ENCODE peak calls at places on chromosomes 2 and 18, in four cellular contexts. U is K562, W is GM12878, X is HepG2. G is an unnamed sample.

GRCh38 chr2:41723531-41723930 is 324.3 kb upstream of the PKDCC start:
- DNase-seq in U (no peak), W (no peak), X (no peak), G (no peak)

GRCh38 chr18:29181151-29181901 is 1004.4 kb upstream of the CDH2 start:
- DNase-seq in U (no peak), X (no peak), W (no peak), G (no peak)

GRCh38 chr2:128321421-128321775 is 2.7 kb upstream of the HS6ST1 start:
- DNase-seq in X (no peak), U (no peak), W (no peak), G (peak)

GRCh38 chr18:48580782-48581181 is 42.0 kb downstream of the CTIF start:
- DNase-seq in X (no peak), W (no peak), U (no peak), G (peak)

GRCh38 chr18:28159055-28159454 is 17.9 kb downstream of the CDH2 start:
- DNase-seq in U (no peak), X (no peak), W (no peak), G (no peak)

GRCh38 chr2:54724560-54725342 is 1.3 kb downstream of the EML6 start:
- DNase-seq in X (no peak), U (no peak), W (no peak), G (peak)

GRCh38 chr2:30250421-30250820 is 19.1 kb downstream of the LBH start:
- DNase-seq in X (no peak), U (no peak), W (no peak), G (no peak)

GRCh38 chr2:75844651-75845050 is 133.9 kb upstream of the GCFC2 start:
- DNase-seq in U (no peak), W (peak), X (no peak), G (no peak)

GRCh38 chr18:34492652-34493051 is 217.4 kb upstream of the DTNA start:
- DNase-seq in X (peak), U (no peak), W (no peak), G (no peak)

GRCh38 chr2:178452870-178453269 is 1.7 kb downstream of the PJVK start:
- DNase-seq in U (no peak), X (no peak), W (no peak), G (no peak)

GRCh38 chr2:152407204-152407721 is 72.3 kb downstream of the FMNL2 start:
- DNase-seq in U (peak), X (no peak), W (peak), G (peak)

GRCh38 chr18:11860594-11861450 is 9.6 kb downstream of the CHMP1B start:
- DNase-seq in X (peak), U (no peak), W (no peak), G (no peak)

GRCh38 chr2:63814114-63814513 is 27.6 kb upstream of the UGP2 start:
- DNase-seq in W (no peak), U (no peak), X (no peak), G (no peak)

GRCh38 chr2:88540346-88540745 is 86.9 kb downstream of the EIF2AK3 start:
- DNase-seq in W (no peak), U (no peak), X (no peak), G (no peak)

GRCh38 chr2:45889053-45889452 is 237.6 kb downstream of the PRKCE start:
- DNase-seq in U (peak), W (peak), X (no peak), G (peak)
- TF ChIP-seq MAX in U (no peak), W (peak), X (peak), G (no peak)

DNA sequence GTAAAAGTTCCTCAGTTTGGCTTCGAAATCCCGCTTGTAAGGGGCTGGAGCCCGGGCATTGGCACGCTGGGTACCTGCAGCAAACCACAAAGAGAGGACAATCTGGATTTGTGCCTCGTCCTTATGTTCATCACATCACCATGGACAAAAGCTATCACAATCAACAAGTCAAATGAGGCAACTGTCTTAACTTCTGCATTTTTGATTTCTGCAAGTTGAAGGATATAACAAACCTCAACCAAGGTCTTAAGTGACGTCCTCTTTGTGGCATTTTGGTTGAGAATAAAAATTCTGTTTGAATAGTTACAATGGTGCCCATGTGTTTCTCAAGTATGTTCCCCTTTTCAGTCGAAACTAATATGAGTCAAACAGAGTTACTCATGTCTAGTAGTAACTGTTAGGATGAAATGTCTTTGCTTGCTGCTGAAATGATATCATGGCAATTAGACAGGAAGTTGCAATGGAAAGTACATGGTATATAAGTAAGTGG is 70.8 kb upstream of the STK17B start:
- DNase-seq in W (peak), U (no peak), X (no peak), G (no peak)
- TF ChIP-seq ETV6 in W (peak), U (no peak), X (no peak), G (no peak)

DNA sequence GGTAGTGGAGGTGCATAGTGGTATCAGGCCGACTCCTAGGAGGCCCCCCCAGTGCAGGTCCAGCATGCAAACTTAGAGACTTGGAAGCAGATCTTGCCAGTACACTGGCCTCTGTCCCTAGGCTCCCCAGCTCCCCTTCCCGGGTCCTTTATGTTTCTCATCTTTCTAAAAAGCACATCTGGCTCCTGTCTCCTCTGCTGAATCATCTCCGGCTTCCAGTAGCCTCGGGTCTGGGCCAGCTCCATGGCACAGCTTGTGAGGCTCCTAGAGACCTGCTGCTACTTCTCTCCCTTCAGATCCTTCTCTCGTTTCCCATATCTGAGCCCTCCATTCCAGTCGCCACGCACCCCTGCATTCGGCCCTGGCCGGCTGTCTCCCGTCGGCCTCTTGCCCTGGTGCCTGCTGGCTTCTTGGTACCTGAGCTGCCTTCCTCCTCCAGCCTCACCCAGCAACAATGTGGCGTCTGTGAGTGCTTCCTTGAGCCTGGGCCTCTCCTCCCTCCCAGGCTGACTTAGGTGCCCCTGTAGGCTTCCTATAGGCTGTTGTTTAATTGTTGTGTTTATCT is 6.6 kb downstream of the TRAF3IP1 start:
- DNase-seq in U (no peak), W (no peak), X (no peak), G (no peak)
- TF ChIP-seq MAX in U (no peak), W (no peak), X (no peak), G (no peak)

GRCh38 chr2:46422717-46423394 is 56.5 kb upstream of the TMEM247 start:
- DNase-seq in U (no peak), W (no peak), X (no peak), G (no peak)

GRCh38 chr2:46421361-46421760 is 58.0 kb upstream of the TMEM247 start:
- DNase-seq in U (no peak), W (no peak), X (no peak), G (no peak)

GRCh38 chr2:46420945-46421344 is 58.4 kb upstream of the TMEM247 start:
- DNase-seq in X (no peak), U (no peak), W (no peak), G (no peak)

GRCh38 chr2:46428911-46429436 is 50.4 kb upstream of the TMEM247 start:
- DNase-seq in X (no peak), W (no peak), U (peak), G (no peak)

GRCh38 chr2:46424937-46425336 is 54.4 kb upstream of the TMEM247 start:
- DNase-seq in X (no peak), W (no peak), U (no peak), G (no peak)
- TF ChIP-seq ETV6 in X (no peak), W (no peak), U (no peak), G (no peak)

GRCh38 chr2:163210430-163210918 is 371.9 kb upstream of the KCNH7 start:
- DNase-seq in W (no peak), U (no peak), X (no peak), G (no peak)
- TF ChIP-seq MAX in W (no peak), U (no peak), X (no peak), G (no peak)

DNA sequence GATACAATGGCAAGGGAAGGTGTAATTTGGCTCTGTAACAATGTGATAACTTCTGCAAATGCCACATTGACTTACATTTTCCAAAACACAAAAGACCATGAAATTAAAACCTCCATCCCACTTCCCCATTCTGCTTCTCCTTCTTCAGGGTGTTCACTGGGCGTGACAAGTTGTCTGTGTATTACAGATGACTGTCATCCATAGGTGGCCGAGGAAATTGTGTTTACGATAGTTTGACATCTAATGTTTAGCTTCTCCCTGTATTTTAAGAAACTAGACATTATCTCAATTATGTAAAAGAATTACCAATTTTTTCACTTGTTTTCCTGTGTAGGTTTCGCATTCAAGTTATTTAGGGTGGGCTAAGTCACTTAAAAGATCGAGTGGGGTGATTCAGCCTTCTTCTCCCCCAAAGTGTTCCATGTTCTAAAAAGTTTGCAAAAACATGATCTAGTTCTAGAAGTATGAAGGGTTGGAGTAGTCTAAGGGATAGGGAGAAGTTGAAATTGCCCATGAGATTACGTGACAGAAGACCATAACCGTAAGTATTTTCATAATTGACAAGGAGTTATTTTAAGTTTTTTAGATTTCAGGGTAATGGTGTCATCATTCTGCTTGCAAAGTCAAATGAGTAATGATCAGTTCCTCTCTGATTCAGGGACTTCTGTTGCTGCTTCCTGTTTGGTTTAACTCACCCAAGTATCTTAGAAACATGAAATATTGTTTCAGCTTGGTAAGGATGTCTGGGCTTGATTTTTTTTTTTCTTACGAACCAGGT is 25.2 kb upstream of the CYTIP start:
- DNase-seq in U (no peak), X (no peak), W (peak), G (no peak)
- TF ChIP-seq ETV6 in U (no peak), X (no peak), W (peak), G (no peak)

DNA sequence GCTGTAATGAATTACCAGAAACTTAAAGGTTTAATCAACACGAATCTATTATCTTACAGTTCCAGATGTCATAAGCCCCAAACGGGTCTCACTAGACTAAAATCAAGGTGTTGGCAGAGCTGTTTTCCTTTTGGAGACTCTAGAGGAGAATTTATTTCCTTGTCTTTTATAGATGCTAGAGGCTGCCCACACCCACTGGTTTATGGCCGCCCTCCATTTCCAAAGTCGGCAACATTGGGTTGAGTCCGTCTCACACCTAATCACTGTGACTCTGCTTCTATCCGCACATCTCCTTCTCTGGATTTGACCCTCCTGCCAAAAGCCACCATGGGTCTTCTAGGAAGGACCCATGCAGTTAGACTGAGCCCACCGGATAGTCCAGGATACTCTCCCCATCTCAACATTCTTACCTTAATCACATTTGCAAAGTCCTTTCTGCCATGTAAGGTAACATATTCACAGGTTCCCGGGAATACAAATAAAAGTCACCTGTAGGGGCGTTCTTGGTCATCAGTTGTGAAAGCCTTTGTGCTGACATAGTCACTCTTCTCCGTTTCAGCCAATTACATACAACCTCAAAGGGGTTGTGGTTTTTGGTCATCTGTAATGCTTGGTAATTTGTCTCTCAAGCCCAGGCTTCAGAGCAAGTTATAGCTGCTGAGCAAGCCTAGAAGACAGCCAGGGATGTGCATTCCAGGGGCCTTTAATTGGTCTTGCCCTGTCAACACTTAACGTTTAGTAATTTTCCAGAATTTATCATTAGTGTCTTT is 179.4 kb downstream of the ANTXR1 start:
- DNase-seq in W (no peak), X (no peak), U (no peak), G (no peak)
- TF ChIP-seq MAX in W (no peak), X (no peak), U (no peak), G (no peak)

DNA sequence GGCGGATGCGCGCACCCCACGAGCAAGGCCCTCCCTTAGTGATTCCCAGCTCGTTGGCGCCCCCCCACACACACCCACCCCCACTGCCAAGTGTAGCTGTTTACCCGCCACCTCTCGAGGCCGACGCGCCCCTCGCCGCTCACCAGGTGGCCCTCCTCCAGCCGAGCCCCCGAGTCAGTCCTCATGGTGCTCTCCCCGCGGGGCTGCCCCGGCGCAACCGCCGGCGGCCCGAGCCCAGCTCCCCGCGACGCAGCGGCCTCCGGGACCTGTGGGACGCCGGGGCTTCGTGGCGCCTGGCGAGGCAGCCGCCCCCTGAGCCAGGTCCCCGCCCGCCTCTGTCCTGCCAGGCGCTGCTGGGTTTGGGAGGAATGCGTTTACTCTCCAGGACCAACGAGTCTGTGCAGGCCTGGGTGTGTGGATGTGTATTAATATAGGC is at the start of gene TMEM237:
- DNase-seq in X (peak), U (peak), W (no peak), G (peak)
- TF ChIP-seq ETV6 in X (no peak), U (no peak), W (no peak), G (peak)

G was measured in WTC11.